ENCODE peak calls at places on chromosomes 1 and 21, in five cellular contexts. D, H, W, A and M are unnamed samples. For H3K36me3, the result is how much of the 10 kb centered on the place peaks cover.

GRCh38 chr21:39661740-39662139 is 49.0 kb downstream of the B3GALT5 start:
- DNase-seq in A (peak), D (no peak), H (no peak), W (no peak), M (no peak)

GRCh38 chr1:209756608-209757445 is 974 bp downstream of the TRAF3IP3 start:
- DNase-seq in W (no peak), A (no peak), D (no peak), H (no peak), M (no peak)

GRCh38 chr21:33394260-33394659 is 9.0 kb upstream of the IFNGR2 start:
- DNase-seq in D (no peak), A (no peak), H (no peak), W (no peak), M (peak)

GRCh38 chr21:39062196-39062900 is 120.9 kb downstream of the PSMG1 start:
- DNase-seq in D (no peak), H (no peak), W (no peak), A (no peak), M (no peak)

GRCh38 chr21:22791986-22792560 is 1793.9 kb downstream of the NCAM2 start:
- DNase-seq in A (peak), W (peak), D (peak), H (no peak), M (peak)

GRCh38 chr1:7930547-7931445 is 9.8 kb downstream of the TNFRSF9 start:
- DNase-seq in W (no peak), H (no peak), A (no peak), D (no peak), M (no peak)

GRCh38 chr1:115134850-115135484 is 45.7 kb upstream of the TSPAN2 start:
- DNase-seq in W (peak), H (peak), A (no peak), D (no peak), M (no peak)

GRCh38 chr1:25641931-25642611 is 25.5 kb downstream of the MAN1C1 start:
- DNase-seq in D (no peak), H (no peak), W (no peak), A (no peak), M (no peak)

GRCh38 chr1:214219916-214220315 is 61.0 kb upstream of the SMYD2 start:
- DNase-seq in H (no peak), W (no peak), D (no peak), A (no peak), M (no peak)

GRCh38 chr1:36803870-36804560 is 230.3 kb downstream of the GRIK3 start:
- DNase-seq in W (no peak), A (no peak), H (no peak), D (no peak), M (no peak)

GRCh38 chr1:175220853-175221547 is 28.4 kb upstream of the KIAA0040 start:
- DNase-seq in A (no peak), D (peak), W (no peak), H (no peak), M (no peak)

GRCh38 chr1:160400284-160400645 is at the start of gene VANGL2:
- DNase-seq in W (peak), A (peak), H (no peak), D (no peak), M (peak)

GRCh38 chr1:160397651-160398050 is 2.7 kb upstream of the VANGL2 start:
- DNase-seq in W (no peak), H (no peak), D (peak), A (peak), M (no peak)

GRCh38 chr1:160399544-160400283 is 650 bp upstream of the VANGL2 start:
- DNase-seq in W (no peak), H (no peak), D (peak), A (peak), M (no peak)

GRCh38 chr1:160398823-160399222 is 1.5 kb upstream of the VANGL2 start:
- DNase-seq in D (peak), A (peak), H (no peak), W (no peak), M (no peak)

GRCh38 chr1:160394673-160395072 is 5.7 kb upstream of the VANGL2 start:
- DNase-seq in A (peak), H (no peak), W (no peak), D (peak), M (no peak)
- H3K4me3 ChIP-seq in A (no peak), H (no peak), W (no peak), D (no peak), M (no peak)

GRCh38 chr1:19375621-19376020 is 63.5 kb downstream of the SLC66A1 start:
- DNase-seq in H (no peak), W (no peak), D (no peak), A (no peak), M (no peak)

GRCh38 chr1:19373206-19374126 is 61.3 kb downstream of the SLC66A1 start:
- DNase-seq in D (no peak), A (no peak), H (no peak), W (no peak), M (peak)

GRCh38 chr1:19374926-19375325 is 62.8 kb downstream of the SLC66A1 start:
- DNase-seq in A (no peak), W (no peak), D (no peak), H (no peak), M (no peak)

GRCh38 chr1:19372602-19373001 is 60.5 kb downstream of the SLC66A1 start:
- DNase-seq in D (no peak), W (no peak), H (no peak), A (no peak), M (no peak)

GRCh38 chr1:19374402-19374801 is 62.3 kb downstream of the SLC66A1 start:
- DNase-seq in W (no peak), D (peak), A (no peak), H (no peak), M (no peak)
- H3K36me3 ChIP-seq in W (half or more), D (under half), A (under half), H (under half), M (under half)

DNA sequence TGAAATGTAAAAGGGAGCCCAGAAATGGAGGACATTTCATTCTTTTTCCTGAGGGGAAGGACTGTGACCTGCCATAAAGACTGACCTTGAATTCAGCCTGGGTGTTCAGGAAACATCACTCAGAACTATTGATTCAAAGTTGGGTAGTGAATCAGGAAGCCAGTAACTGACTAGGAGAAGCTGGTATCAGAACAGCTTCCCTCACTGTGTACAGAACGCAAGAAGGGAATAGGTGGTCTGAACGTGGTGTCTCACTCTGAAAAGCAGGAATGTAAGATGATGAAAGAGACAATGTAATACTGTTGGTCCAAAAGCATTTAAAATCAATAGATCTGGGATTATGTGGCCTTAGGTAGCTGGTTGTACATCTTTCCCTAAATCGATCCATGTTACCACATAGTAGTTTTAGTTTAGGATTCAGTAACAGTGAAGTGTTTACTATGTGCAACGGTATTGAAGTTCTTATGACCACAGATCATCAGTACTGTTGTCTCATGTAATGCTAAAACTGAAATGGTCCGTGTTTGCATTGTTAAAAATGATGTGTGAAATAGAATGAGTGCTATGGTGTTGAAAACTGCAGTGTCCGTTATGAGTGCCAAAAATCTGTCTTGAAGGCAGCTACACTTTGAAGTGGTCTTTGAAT is 2.9 kb downstream of the RGS2 start:
- DNase-seq in W (no peak), D (no peak), A (no peak), H (no peak), M (no peak)
- H3K4me3 ChIP-seq in W (no peak), D (no peak), A (peak), H (peak), M (no peak)

GRCh38 chr1:225408249-225408648 is 19.6 kb downstream of the LBR start:
- DNase-seq in A (no peak), D (no peak), H (no peak), W (no peak), M (no peak)
- H3K36me3 ChIP-seq in A (under half), D (half or more), H (under half), W (under half), M (under half)

DNA sequence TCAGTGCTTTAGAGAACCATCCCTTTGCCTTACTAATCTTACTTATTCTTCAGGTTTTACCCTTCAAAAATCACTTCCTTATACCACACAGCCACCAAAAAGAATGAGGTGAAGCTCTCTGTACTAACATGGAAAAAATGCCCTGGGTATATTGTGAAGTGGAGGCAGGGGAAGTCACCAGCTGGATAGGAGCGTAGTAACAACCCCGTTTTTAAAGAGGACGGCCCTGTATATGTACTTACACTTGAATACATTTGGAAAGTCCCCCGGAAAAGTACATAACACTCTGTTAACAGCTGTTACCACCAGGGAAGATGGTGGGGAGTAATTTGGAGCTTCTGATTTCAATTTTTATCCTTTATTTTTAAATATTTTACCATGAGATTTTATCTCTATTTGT is 28.2 kb upstream of the KHDRBS1 start:
- DNase-seq in A (no peak), H (no peak), D (no peak), W (no peak), M (no peak)
- H3K4me3 ChIP-seq in A (no peak), H (no peak), D (no peak), W (no peak), M (no peak)

DNA sequence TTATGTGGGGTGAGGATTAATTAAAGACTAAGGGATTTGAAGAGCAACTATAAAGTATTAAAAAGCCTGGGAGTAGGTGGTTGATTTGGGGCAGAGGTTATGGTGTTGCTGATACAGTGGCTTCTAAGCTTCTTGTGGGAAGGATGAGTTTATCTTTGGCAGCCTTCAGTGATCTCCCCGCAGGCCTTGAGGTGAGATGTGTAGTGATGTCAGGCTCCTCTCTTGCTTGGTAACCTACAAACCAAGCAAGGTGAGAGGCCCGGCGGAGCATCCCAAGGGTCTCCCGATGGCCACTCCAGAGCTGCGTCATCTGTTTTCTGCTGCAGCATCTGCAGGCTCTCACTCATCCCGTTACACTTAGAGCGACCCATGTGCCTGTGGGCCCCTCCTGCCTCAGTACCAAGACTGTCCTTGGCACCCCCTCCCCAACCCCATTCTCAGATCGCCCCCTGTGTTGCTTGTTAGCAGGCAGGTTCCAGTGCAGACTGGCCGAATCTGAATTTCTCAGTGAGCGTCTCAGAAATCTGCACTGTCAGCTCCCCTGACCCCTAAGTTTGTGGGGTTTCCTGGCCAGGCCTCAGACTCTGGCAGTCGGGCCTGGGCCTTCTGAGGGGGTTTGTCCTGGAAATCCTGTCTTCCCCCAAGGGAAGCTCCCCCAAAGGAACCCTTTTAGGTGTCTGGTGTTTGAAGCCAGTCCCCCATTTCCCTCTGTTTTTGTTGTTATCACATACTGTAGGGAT is 77.9 kb downstream of the GALNT2 start:
- DNase-seq in A (no peak), D (no peak), W (no peak), H (no peak), M (no peak)
- H3K36me3 ChIP-seq in A (under half), D (under half), W (under half), H (under half), M (under half)

GRCh38 chr1:67791686-67792475 is 41.4 kb downstream of the GNG12 start:
- DNase-seq in A (no peak), D (no peak), W (peak), H (peak), M (no peak)
- H3K4me3 ChIP-seq in A (no peak), D (no peak), W (peak), H (peak), M (no peak)

GRCh38 chr1:154972213-154972516 is 1.6 kb upstream of the SHC1 start:
- DNase-seq in A (no peak), H (no peak), D (no peak), W (no peak), M (no peak)

GRCh38 chr1:154972517-154973343 is 1.8 kb upstream of the CKS1B start:
- DNase-seq in D (no peak), H (peak), W (peak), A (peak), M (peak)

GRCh38 chr1:154974086-154974807 is at the start of gene CKS1B:
- DNase-seq in A (peak), W (peak), D (peak), H (peak), M (peak)

GRCh38 chr1:154974808-154975408 is 427 bp downstream of the CKS1B start:
- DNase-seq in D (peak), H (peak), W (peak), A (peak), M (peak)

GRCh38 chr1:154973344-154974085 is 966 bp upstream of the CKS1B start:
- DNase-seq in D (peak), H (peak), A (peak), W (peak), M (peak)
- H3K36me3 ChIP-seq in D (under half), H (under half), A (under half), W (under half), M (under half)